ENCODE peak calls at places on chromosomes 1 and 21, in five cellular contexts. U, D, V, L and Y are unnamed samples.

GRCh38 chr1:47906009-47906432 is 91.2 kb downstream of the TRABD2B start:
- DNase-seq in L (no peak), V (peak), D (no peak), U (no peak), Y (no peak)

GRCh38 chr1:200435200-200435780 is 25.5 kb upstream of the ZNF281 start:
- DNase-seq in D (no peak), U (no peak), V (no peak), L (no peak), Y (no peak)

GRCh38 chr1:117967472-117967871 is 37.9 kb downstream of the WDR3 start:
- DNase-seq in D (peak), V (no peak), L (no peak), U (no peak), Y (no peak)

GRCh38 chr1:183030053-183030452 is 6.8 kb downstream of the LAMC1 start:
- DNase-seq in V (peak), U (no peak), L (peak), D (no peak), Y (no peak)

GRCh38 chr1:221644176-221644510 is 97.7 kb downstream of the DUSP10 start:
- DNase-seq in U (no peak), L (no peak), D (no peak), V (no peak), Y (no peak)

GRCh38 chr1:230456478-230456877 is 30.3 kb upstream of the PGBD5 start:
- DNase-seq in U (no peak), V (no peak), L (no peak), D (no peak), Y (no peak)

GRCh38 chr1:83857108-83857507 is 141.8 kb downstream of the TTLL7 start:
- DNase-seq in D (peak), U (no peak), V (no peak), L (no peak), Y (no peak)

GRCh38 chr1:15786581-15786980 is 20.9 kb downstream of the UQCRHL start:
- DNase-seq in L (no peak), D (no peak), U (no peak), V (no peak), Y (no peak)

GRCh38 chr21:38470762-38471161 is 27.5 kb downstream of the ERG start:
- DNase-seq in U (no peak), D (no peak), V (no peak), L (no peak), Y (no peak)

GRCh38 chr1:84847253-84848247 is 45.5 kb downstream of the LPAR3 start:
- DNase-seq in V (peak), L (peak), D (peak), U (peak), Y (no peak)

GRCh38 chr1:4624801-4625200 is 29.6 kb upstream of the AJAP1 start:
- DNase-seq in L (no peak), U (no peak), V (no peak), D (no peak), Y (no peak)

DNA sequence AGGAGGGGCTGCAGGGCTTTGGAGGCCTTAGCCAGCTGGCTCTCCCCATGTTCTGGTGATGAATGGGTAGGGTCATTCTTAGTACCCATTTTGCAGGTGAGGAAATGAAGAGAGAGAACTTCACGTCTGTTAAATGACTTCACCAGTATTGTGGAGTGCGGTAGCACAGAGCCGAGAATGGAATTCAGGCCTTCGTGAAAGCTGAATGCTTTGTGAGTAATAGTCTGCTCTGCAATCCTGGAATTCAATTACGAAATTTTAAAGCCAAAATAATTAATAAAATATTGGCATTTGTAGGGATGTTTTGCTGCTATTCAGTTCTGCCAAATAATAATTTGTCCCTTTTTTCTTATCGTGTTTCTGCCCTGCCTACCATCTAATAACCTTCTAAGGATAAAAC is 197.7 kb downstream of the GREM2 start:
- DNase-seq in D (no peak), L (no peak), U (no peak), V (no peak), Y (no peak)
- TF ChIP-seq GABPA in D (no peak), L (no peak), U (no peak), V (no peak), Y (no peak)

GRCh38 chr1:14363191-14363590 is 235.3 kb upstream of the KAZN start:
- DNase-seq in V (no peak), D (no peak), L (no peak), U (no peak), Y (no peak)

GRCh38 chr1:14366361-14367018 is 232.0 kb upstream of the KAZN start:
- DNase-seq in U (no peak), D (peak), L (no peak), V (no peak), Y (no peak)

GRCh38 chr1:14365226-14365994 is 233.1 kb upstream of the KAZN start:
- DNase-seq in U (no peak), V (no peak), L (no peak), D (peak), Y (no peak)

GRCh38 chr1:14363707-14364413 is 234.6 kb upstream of the KAZN start:
- DNase-seq in D (no peak), V (no peak), U (no peak), L (no peak), Y (no peak)

GRCh38 chr1:14362331-14362730 is 236.2 kb upstream of the KAZN start:
- DNase-seq in V (no peak), L (no peak), U (no peak), D (no peak), Y (no peak)
- TF ChIP-seq GABPA in V (no peak), L (no peak), U (no peak), D (no peak), Y (no peak)

GRCh38 chr1:227368009-227368408 is 49.7 kb upstream of the CDC42BPA start:
- DNase-seq in V (no peak), D (no peak), U (no peak), L (no peak), Y (no peak)
- TF ChIP-seq GABPA in V (no peak), D (no peak), U (no peak), L (no peak), Y (no peak)

GRCh38 chr1:245512181-245512888 is 357.6 kb downstream of the KIF26B start:
- DNase-seq in U (no peak), L (no peak), D (peak), V (no peak), Y (no peak)
- TF ChIP-seq GABPA in U (no peak), L (no peak), D (no peak), V (no peak), Y (no peak)

GRCh38 chr1:223059526-223059925 is 83.5 kb downstream of the TLR5 start:
- DNase-seq in V (no peak), L (no peak), D (no peak), U (no peak), Y (no peak)
- TF ChIP-seq GABPA in V (no peak), L (no peak), D (no peak), U (no peak), Y (no peak)

GRCh38 chr21:43360441-43361126 is 66.3 kb downstream of the SIK1 start:
- DNase-seq in L (no peak), U (no peak), D (no peak), V (no peak), Y (no peak)

GRCh38 chr21:43355196-43355924 is 71.6 kb downstream of the SIK1 start:
- DNase-seq in D (no peak), V (no peak), L (no peak), U (no peak), Y (no peak)

GRCh38 chr21:43355925-43356289 is 71.0 kb downstream of the SIK1 start:
- DNase-seq in L (no peak), U (peak), V (peak), D (no peak), Y (no peak)

GRCh38 chr21:43359081-43359822 is 67.7 kb downstream of the SIK1 start:
- DNase-seq in L (no peak), V (no peak), D (no peak), U (no peak), Y (no peak)

DNA sequence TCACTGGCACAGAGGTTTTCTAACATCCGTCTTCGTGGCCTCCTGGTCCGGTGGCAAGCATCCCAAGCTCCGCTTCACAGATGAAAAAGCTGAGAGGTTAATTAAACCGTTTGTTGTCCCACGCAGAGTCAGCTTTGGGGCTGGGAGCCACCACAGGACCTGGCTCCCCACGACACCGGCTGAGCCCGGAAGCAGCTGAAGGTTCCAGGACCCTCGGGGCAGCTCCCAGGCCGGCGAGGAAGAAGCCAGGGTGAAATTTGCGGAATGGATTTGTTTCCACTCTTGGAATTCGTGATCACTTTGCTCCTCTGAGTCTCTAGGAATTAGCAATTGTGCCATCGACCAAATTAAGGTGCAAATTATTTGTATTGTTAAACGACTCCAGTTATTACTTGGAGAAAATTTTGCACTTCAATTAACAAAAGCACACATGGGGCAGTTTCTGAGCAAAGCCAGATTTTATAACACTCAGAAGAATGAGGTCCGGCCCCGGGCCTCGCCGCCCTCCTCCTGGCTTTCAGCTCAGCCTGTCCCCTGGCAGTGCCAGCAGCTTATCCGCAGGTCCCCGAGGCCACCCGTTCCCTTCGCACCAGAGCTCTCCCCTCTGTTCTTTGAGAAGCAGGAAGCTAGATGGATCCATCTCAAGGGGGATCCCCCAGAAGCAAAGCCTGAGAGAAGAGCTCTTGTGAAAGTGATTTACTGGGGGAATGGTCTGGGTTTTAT is 69.1 kb downstream of the SIK1 start:
- DNase-seq in L (no peak), D (no peak), V (no peak), U (no peak), Y (no peak)
- TF ChIP-seq GABPA in L (no peak), D (no peak), V (no peak), U (no peak), Y (no peak)